ENCODE peak calls at places on chromosomes 4 and X, in five cellular contexts. K is hippocampal formation, I is bronchial epithelial cell, Y is endothelial cell, R is left ventricle myocardium inferior. A is an unnamed sample.

GRCh38 chrX:123959281-123960063 is 2.0 kb upstream of the STAG2 start:
- DNase-seq in I (no peak), Y (peak), K (peak), R (peak), A (no peak)

GRCh38 chr4:7460591-7460990 is 25.9 kb upstream of the PSAPL1 start:
- DNase-seq in Y (no peak), I (no peak), K (no peak), R (no peak), A (no peak)

GRCh38 chr4:57110635-57111546 is 706 bp upstream of the IGFBP7 start:
- DNase-seq in R (peak), K (peak), Y (peak), I (peak), A (no peak)

GRCh38 chrX:47560179-47560830 is 700 bp upstream of the ARAF start:
- DNase-seq in Y (no peak), I (no peak), K (no peak), R (no peak), A (no peak)

GRCh38 chr4:157459789-157460188 is 239.3 kb downstream of the GRIA2 start:
- DNase-seq in R (no peak), Y (no peak), K (no peak), I (peak), A (no peak)

GRCh38 chr4:25914670-25915358 is 794 bp downstream of the SMIM20 start:
- DNase-seq in R (no peak), Y (no peak), I (no peak), K (no peak), A (no peak)

GRCh38 chr4:168153596-168154440 is 61.5 kb downstream of the ANXA10 start:
- DNase-seq in K (peak), I (peak), R (peak), Y (peak), A (no peak)

GRCh38 chr4:7186516-7187296 is 5.6 kb upstream of the SORCS2 start:
- DNase-seq in K (no peak), R (no peak), Y (no peak), I (no peak), A (no peak)

GRCh38 chr4:159764343-159764952 is 661.6 kb downstream of the RAPGEF2 start:
- DNase-seq in R (no peak), I (peak), K (peak), Y (peak), A (peak)

GRCh38 chr4:169270810-169271691 is at the start of gene SH3RF1:
- DNase-seq in R (peak), K (peak), Y (peak), I (peak), A (no peak)

GRCh38 chr4:96698891-96699290 is 859.0 kb downstream of the PDHA2 start:
- DNase-seq in Y (no peak), K (no peak), I (no peak), R (no peak), A (no peak)

GRCh38 chr4:170270628-170271027 is 180.9 kb upstream of the AADAT start:
- DNase-seq in Y (no peak), I (no peak), R (no peak), K (no peak), A (no peak)

GRCh38 chr4:188109157-188109755 is at the start of gene TRIML2:
- DNase-seq in Y (no peak), R (no peak), K (no peak), I (peak), A (no peak)

GRCh38 chr4:52076731-52077130 is 25.6 kb downstream of the SPATA18 start:
- DNase-seq in I (no peak), R (peak), K (no peak), Y (peak), A (peak)

GRCh38 chr4:138437263-138437851 is 195.2 kb upstream of the SLC7A11 start:
- DNase-seq in Y (no peak), K (no peak), I (no peak), R (no peak), A (no peak)

GRCh38 chr4:59091376-59092142 is 1981.4 kb upstream of the IGFBP7 start:
- DNase-seq in I (no peak), R (no peak), Y (no peak), K (no peak), A (peak)

GRCh38 chrX:57417827-57418226 is 131.3 kb downstream of the FAAH2 start:
- DNase-seq in Y (no peak), R (no peak), I (no peak), K (no peak), A (no peak)

A was measured in H1.